ENCODE peak calls at places on chromosome X, in four cellular contexts. One of them, this sample, is unnamed. For H3K4me1, the result is how much of the 10 kb centered on the place peaks cover.

GRCh38 chrX:149631293-149632165 is at the start of gene TMEM185A:
- DNase-seq in uterus: peak
- DNase-seq in endodermal cell: peak
- DNase-seq in Panc1: no peak
- DNase-seq in this sample: peak

GRCh38 chrX:17861496-17862011 is 456 bp upstream of the RAI2 start:
- DNase-seq in uterus: no peak
- DNase-seq in endodermal cell: peak
- DNase-seq in Panc1: no peak
- DNase-seq in this sample: no peak

GRCh38 chrX:132127748-132128147 is at the start of gene FRMD7:
- DNase-seq in endodermal cell: no peak
- DNase-seq in Panc1: no peak
- DNase-seq in uterus: peak
- DNase-seq in this sample: no peak

GRCh38 chrX:53595266-53595810 is 91.2 kb downstream of the HUWE1 start:
- DNase-seq in Panc1: no peak
- DNase-seq in uterus: no peak
- DNase-seq in endodermal cell: no peak
- DNase-seq in this sample: no peak

GRCh38 chrX:150366951-150367545 is 3.9 kb downstream of the MAMLD1 start:
- DNase-seq in uterus: no peak
- DNase-seq in endodermal cell: no peak
- DNase-seq in Panc1: no peak
- DNase-seq in this sample: no peak

GRCh38 chrX:117120700-117121099 is 657.9 kb upstream of the CT83 start:
- DNase-seq in Panc1: no peak
- DNase-seq in uterus: no peak
- DNase-seq in endodermal cell: peak
- DNase-seq in this sample: no peak

GRCh38 chrX:133794151-133794550 is 191.2 kb downstream of the GPC3 start:
- DNase-seq in Panc1: no peak
- DNase-seq in endodermal cell: no peak
- DNase-seq in uterus: no peak
- DNase-seq in this sample: no peak

GRCh38 chrX:44344194-44344593 is 722 bp upstream of the EFHC2 start:
- DNase-seq in uterus: no peak
- DNase-seq in Panc1: no peak
- DNase-seq in endodermal cell: peak
- DNase-seq in this sample: no peak

GRCh38 chrX:46408553-46409407 is 136.4 kb downstream of the ZNF674 start:
- DNase-seq in uterus: peak
- DNase-seq in Panc1: peak
- DNase-seq in endodermal cell: peak
- DNase-seq in this sample: peak

GRCh38 chrX:123846598-123847038 is 13.2 kb upstream of the XIAP start:
- DNase-seq in uterus: no peak
- DNase-seq in Panc1: peak
- DNase-seq in endodermal cell: no peak
- DNase-seq in this sample: no peak

GRCh38 chrX:118655561-118656246 is 71.7 kb upstream of the IL13RA1 start:
- DNase-seq in uterus: no peak
- DNase-seq in Panc1: no peak
- DNase-seq in endodermal cell: no peak
- DNase-seq in this sample: no peak

GRCh38 chrX:81215685-81216084 is 13.8 kb downstream of the SH3BGRL start:
- DNase-seq in Panc1: no peak
- DNase-seq in uterus: no peak
- DNase-seq in endodermal cell: no peak
- DNase-seq in this sample: no peak

GRCh38 chrX:118353081-118353850 is 7.4 kb downstream of the WDR44 start:
- DNase-seq in uterus: no peak
- DNase-seq in Panc1: no peak
- DNase-seq in endodermal cell: no peak
- DNase-seq in this sample: no peak

GRCh38 chrX:124829930-124830329 is 483.6 kb downstream of the SH2D1A start:
- DNase-seq in uterus: no peak
- DNase-seq in Panc1: no peak
- DNase-seq in endodermal cell: no peak
- DNase-seq in this sample: no peak

GRCh38 chrX:8748855-8749254 is 16.9 kb upstream of the ANOS1 start:
- DNase-seq in uterus: no peak
- DNase-seq in Panc1: no peak
- DNase-seq in endodermal cell: peak
- DNase-seq in this sample: no peak

GRCh38 chrX:53320543-53321215 is 39.3 kb upstream of the IQSEC2 start:
- DNase-seq in Panc1: no peak
- DNase-seq in uterus: no peak
- DNase-seq in endodermal cell: peak
- DNase-seq in this sample: no peak

GRCh38 chrX:11666180-11666579 is 460 bp upstream of the ARHGAP6 start:
- DNase-seq in uterus: peak
- DNase-seq in Panc1: no peak
- DNase-seq in endodermal cell: peak
- DNase-seq in this sample: no peak

GRCh38 chrX:38513087-38513742 is 48.1 kb upstream of the TSPAN7 start:
- DNase-seq in Panc1: no peak
- DNase-seq in uterus: no peak
- DNase-seq in endodermal cell: no peak
- DNase-seq in this sample: no peak

GRCh38 chrX:12370444-12371089 is 232.3 kb downstream of the FRMPD4 start:
- DNase-seq in Panc1: no peak
- DNase-seq in endodermal cell: no peak
- DNase-seq in uterus: peak
- DNase-seq in this sample: peak

GRCh38 chrX:134676440-134676839 is 18.2 kb upstream of the PLAC1 start:
- DNase-seq in endodermal cell: no peak
- DNase-seq in uterus: no peak
- DNase-seq in Panc1: no peak
- DNase-seq in this sample: no peak

DNA sequence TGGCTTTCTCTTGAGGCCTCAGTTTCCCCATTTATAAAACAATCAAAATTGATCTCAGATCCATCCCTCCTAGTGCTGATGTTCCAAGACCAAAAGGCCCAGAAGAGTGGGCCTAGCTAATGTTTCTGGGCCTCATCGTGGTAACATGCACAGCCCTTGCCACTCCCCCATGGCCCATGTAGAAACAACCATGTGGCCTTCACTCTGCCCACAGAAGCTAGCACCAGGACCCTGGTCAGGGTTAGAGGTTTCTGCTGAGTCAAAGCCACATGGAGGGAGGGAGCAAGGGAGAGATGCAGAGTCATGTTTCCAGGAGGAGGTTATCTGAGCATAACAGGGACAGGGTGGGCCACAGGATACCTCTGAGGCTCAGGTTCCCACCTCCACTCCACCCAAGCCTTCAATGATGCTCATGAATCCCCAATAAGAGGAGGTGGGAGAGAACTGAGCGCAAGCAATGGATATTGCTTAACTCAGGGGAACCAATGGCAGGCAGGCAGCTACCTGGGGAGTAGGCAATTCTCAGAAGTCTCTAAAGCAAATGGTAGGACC is 16.9 kb downstream of the OTUD5 start:
- DNase-seq in uterus: no peak
- DNase-seq in Panc1: no peak
- DNase-seq in endodermal cell: no peak
- DNase-seq in this sample: no peak
- H3K4me1 ChIP-seq in uterus: under half
- H3K4me1 ChIP-seq in Panc1: under half
- H3K4me1 ChIP-seq in endodermal cell: under half
- H3K4me1 ChIP-seq in this sample: under half

GRCh38 chrX:1361275-1361674 is 24.7 kb downstream of the IL3RA start:
- DNase-seq in Panc1: no peak
- DNase-seq in uterus: no peak
- DNase-seq in endodermal cell: peak
- DNase-seq in this sample: no peak

GRCh38 chrX:1360171-1360570 is 23.6 kb downstream of the IL3RA start:
- DNase-seq in endodermal cell: no peak
- DNase-seq in uterus: no peak
- DNase-seq in Panc1: no peak
- DNase-seq in this sample: no peak

GRCh38 chrX:1358793-1359476 is 22.4 kb downstream of the IL3RA start:
- DNase-seq in uterus: no peak
- DNase-seq in Panc1: no peak
- DNase-seq in endodermal cell: no peak
- DNase-seq in this sample: no peak

GRCh38 chrX:1357993-1358392 is 21.4 kb downstream of the IL3RA start:
- DNase-seq in uterus: no peak
- DNase-seq in Panc1: no peak
- DNase-seq in endodermal cell: no peak
- DNase-seq in this sample: no peak

GRCh38 chrX:1359477-1359873 is 22.9 kb downstream of the IL3RA start:
- DNase-seq in uterus: no peak
- DNase-seq in Panc1: no peak
- DNase-seq in endodermal cell: no peak
- DNase-seq in this sample: no peak
- H3K4me1 ChIP-seq in uterus: under half
- H3K4me1 ChIP-seq in Panc1: under half
- H3K4me1 ChIP-seq in endodermal cell: under half
- H3K4me1 ChIP-seq in this sample: under half

GRCh38 chrX:65537229-65537628 is 2.6 kb upstream of the LAS1L start:
- DNase-seq in uterus: no peak
- DNase-seq in Panc1: no peak
- DNase-seq in endodermal cell: no peak
- DNase-seq in this sample: no peak
- H3K4me1 ChIP-seq in uterus: under half
- H3K4me1 ChIP-seq in Panc1: under half
- H3K4me1 ChIP-seq in endodermal cell: under half
- H3K4me1 ChIP-seq in this sample: under half

GRCh38 chrX:154358829-154359228 is 15.6 kb downstream of the FLNA start:
- DNase-seq in endodermal cell: no peak
- DNase-seq in uterus: no peak
- DNase-seq in Panc1: no peak
- DNase-seq in this sample: no peak

GRCh38 chrX:154360155-154360713 is 14.2 kb downstream of the FLNA start:
- DNase-seq in uterus: no peak
- DNase-seq in endodermal cell: no peak
- DNase-seq in Panc1: no peak
- DNase-seq in this sample: no peak

GRCh38 chrX:154357205-154357604 is 17.2 kb downstream of the FLNA start:
- DNase-seq in endodermal cell: no peak
- DNase-seq in Panc1: no peak
- DNase-seq in uterus: no peak
- DNase-seq in this sample: no peak

GRCh38 chrX:154358011-154358410 is 16.4 kb downstream of the FLNA start:
- DNase-seq in uterus: no peak
- DNase-seq in Panc1: no peak
- DNase-seq in endodermal cell: no peak
- DNase-seq in this sample: no peak

GRCh38 chrX:154359362-154360154 is 14.9 kb downstream of the FLNA start:
- DNase-seq in Panc1: no peak
- DNase-seq in uterus: no peak
- DNase-seq in endodermal cell: no peak
- DNase-seq in this sample: no peak
- H3K4me1 ChIP-seq in Panc1: under half
- H3K4me1 ChIP-seq in uterus: under half
- H3K4me1 ChIP-seq in endodermal cell: under half
- H3K4me1 ChIP-seq in this sample: under half

GRCh38 chrX:129773649-129774458 is 5.9 kb upstream of the SASH3 start:
- DNase-seq in uterus: no peak
- DNase-seq in endodermal cell: no peak
- DNase-seq in Panc1: no peak
- DNase-seq in this sample: no peak

GRCh38 chrX:129772796-129773431 is 6.8 kb upstream of the SASH3 start:
- DNase-seq in Panc1: no peak
- DNase-seq in endodermal cell: no peak
- DNase-seq in uterus: no peak
- DNase-seq in this sample: peak

GRCh38 chrX:129768586-129769466 is 10.9 kb upstream of the SASH3 start:
- DNase-seq in Panc1: no peak
- DNase-seq in uterus: no peak
- DNase-seq in endodermal cell: no peak
- DNase-seq in this sample: no peak

GRCh38 chrX:129769467-129770154 is 10.1 kb upstream of the SASH3 start:
- DNase-seq in endodermal cell: no peak
- DNase-seq in Panc1: no peak
- DNase-seq in uterus: no peak
- DNase-seq in this sample: no peak

DNA sequence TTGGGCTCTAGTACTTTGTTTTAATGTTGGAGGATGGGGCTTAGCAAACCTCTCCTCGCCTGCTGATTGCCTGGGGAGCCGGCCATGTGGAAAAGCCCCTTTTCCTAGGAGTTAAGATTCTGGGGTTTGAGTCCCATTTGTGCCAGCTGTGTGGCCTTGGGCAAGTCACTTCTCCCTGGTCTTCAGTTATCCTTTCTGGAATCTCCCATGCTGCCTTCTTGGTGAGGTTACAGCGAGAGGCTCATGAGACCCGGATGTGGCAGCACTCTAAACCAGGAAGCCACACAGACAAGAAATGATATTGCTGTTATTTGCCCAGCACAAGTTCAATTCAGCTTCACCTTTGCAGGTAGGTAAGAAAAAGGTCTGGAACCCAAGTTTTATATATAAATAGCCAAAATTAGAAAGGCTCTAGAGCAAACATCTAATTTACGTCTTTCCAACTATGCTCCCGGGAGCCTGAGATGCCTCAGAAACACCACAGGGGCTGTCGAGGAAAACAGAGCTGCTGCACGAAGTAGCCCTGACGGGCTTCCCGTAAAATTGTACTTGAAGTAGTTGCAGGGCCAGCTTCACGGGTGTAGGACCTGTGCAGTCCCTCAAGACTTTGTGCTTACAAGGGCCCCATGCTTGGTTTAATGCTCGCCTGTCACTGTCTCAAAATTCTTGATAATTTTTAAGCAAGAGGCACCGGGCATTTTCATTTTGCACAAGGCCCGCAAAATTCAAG is 8.3 kb upstream of the SASH3 start:
- DNase-seq in endodermal cell: no peak
- DNase-seq in uterus: no peak
- DNase-seq in Panc1: no peak
- DNase-seq in this sample: no peak
- H3K4me1 ChIP-seq in endodermal cell: under half
- H3K4me1 ChIP-seq in uterus: under half
- H3K4me1 ChIP-seq in Panc1: under half
- H3K4me1 ChIP-seq in this sample: under half

GRCh38 chrX:40100141-40100536 is 2.4 kb upstream of the BCOR start:
- DNase-seq in uterus: peak
- DNase-seq in Panc1: no peak
- DNase-seq in endodermal cell: peak
- DNase-seq in this sample: peak
- H3K4me1 ChIP-seq in uterus: under half
- H3K4me1 ChIP-seq in Panc1: under half
- H3K4me1 ChIP-seq in endodermal cell: under half
- H3K4me1 ChIP-seq in this sample: under half

This sample was measured in left ventricle myocardium inferior.